ENCODE peak calls at places on chromosomes 1 and 21, in five cellular contexts. B is amygdala; C is RWPE1; Y is activated CD4-positive, CD25-positive, alpha-beta regulatory T cell; Z is HTR-8/SVneo. Q is an unnamed sample.

GRCh38 chr1:235767795-235768194 is 98.9 kb downstream of the LYST start:
- DNase-seq in B (no peak), Z (no peak), C (no peak), Y (no peak), Q (no peak)

GRCh38 chr21:44697811-44698734 is 1.1 kb downstream of the KRTAP10-12 start:
- DNase-seq in Z (no peak), Y (no peak), C (no peak), B (no peak), Q (no peak)

GRCh38 chr1:240941706-240942370 is 329.9 kb upstream of the GREM2 start:
- DNase-seq in C (no peak), Y (no peak), B (peak; percentile 13), Z (no peak), Q (no peak)

GRCh38 chr1:164619006-164619784 is 60.2 kb downstream of the PBX1 start:
- DNase-seq in B (no peak), Y (no peak), Z (no peak), C (no peak), Q (no peak)

GRCh38 chr21:32916522-32917099 is 109.1 kb upstream of the OLIG2 start:
- DNase-seq in C (no peak), Z (no peak), Y (no peak), B (no peak), Q (no peak)

GRCh38 chr1:115077984-115078330 is 11.3 kb downstream of the TSPAN2 start:
- DNase-seq in B (no peak), Y (no peak), C (no peak), Z (no peak), Q (no peak)

GRCh38 chr1:55272994-55273393 is 57.8 kb upstream of the USP24 start:
- DNase-seq in B (no peak), C (no peak), Z (no peak), Y (no peak), Q (no peak)

GRCh38 chr1:53375440-53375839 is 47.6 kb upstream of the LRP8 start:
- DNase-seq in C (no peak), B (no peak), Z (no peak), Y (no peak), Q (no peak)

GRCh38 chr1:111417755-111418154 is 9.8 kb downstream of the OVGP1 start:
- DNase-seq in C (no peak), Y (no peak), Z (no peak), B (no peak), Q (no peak)

GRCh38 chr1:225881081-225882007 is 836 bp downstream of the TMEM63A start:
- DNase-seq in Z (peak; percentile 77), Y (no peak), C (peak; percentile 43), B (no peak), Q (no peak)

GRCh38 chr1:30812093-30812492 is 54.5 kb upstream of the LAPTM5 start:
- DNase-seq in Y (no peak), C (no peak), B (no peak), Z (no peak), Q (no peak)

GRCh38 chr21:43812139-43812821 is 22.9 kb downstream of the RRP1 start:
- DNase-seq in C (peak; percentile 82), Z (no peak), B (no peak), Y (no peak), Q (no peak)

GRCh38 chr1:21604208-21604957 is 64.8 kb downstream of the RAP1GAP start:
- DNase-seq in B (no peak), C (no peak), Z (no peak), Y (no peak), Q (no peak)

GRCh38 chr1:226781937-226782609 is 43.0 kb upstream of the ITPKB start:
- DNase-seq in Y (no peak), C (no peak), Z (no peak), B (no peak), Q (no peak)

GRCh38 chr1:175373786-175374623 is 181.4 kb upstream of the KIAA0040 start:
- DNase-seq in B (no peak), Z (peak; percentile 10), Y (no peak), C (peak; percentile 32), Q (no peak)

GRCh38 chr1:17201201-17202021 is 3.5 kb upstream of the PADI1 start:
- DNase-seq in B (no peak), C (no peak), Y (no peak), Z (no peak), Q (peak; percentile 70)

GRCh38 chr1:211327341-211327921 is 798 bp downstream of the TRAF5 start:
- DNase-seq in Z (peak; percentile 57), B (no peak), Y (no peak), C (peak; percentile 51), Q (no peak)

GRCh38 chr1:156616463-156616862 is 2.8 kb upstream of the HAPLN2 start:
- DNase-seq in Z (peak; percentile 67), Y (no peak), C (no peak), B (peak; percentile 81), Q (no peak)

GRCh38 chr1:118650084-118650807 is 337.9 kb downstream of the TBX15 start:
- DNase-seq in C (no peak), Y (no peak), Z (no peak), B (no peak), Q (no peak)

GRCh38 chr21:27694667-27695066 is 727.8 kb upstream of the ADAMTS5 start:
- DNase-seq in Z (no peak), Y (no peak), B (no peak), C (no peak), Q (no peak)

GRCh38 chr1:186899977-186900376 is 71.2 kb downstream of the PLA2G4A start:
- DNase-seq in Z (no peak), B (no peak), Y (no peak), C (no peak), Q (no peak)

Q was measured in kidney epithelial cell.